ENCODE peak calls at places on chromosomes 4 and X, in seven cellular contexts. One of them, this sample, is unnamed.

GRCh38 chr4:77176606-77177005 is 19.6 kb downstream of the CCNG2 start:
- DNase-seq in MCF 10A: no peak
- DNase-seq in stomach: no peak
- DNase-seq in mammary epithelial cell: no peak
- DNase-seq in activated B cell treated with CpG ODN at 0.5 μM for 24 hours: no peak
- DNase-seq in AG10803: no peak
- DNase-seq in suprapubic skin: no peak
- DNase-seq in this sample: no peak

GRCh38 chr4:186857793-186858192 is 134.1 kb upstream of the FAT1 start:
- DNase-seq in activated B cell treated with CpG ODN at 0.5 μM for 24 hours: no peak
- DNase-seq in AG10803: no peak
- DNase-seq in stomach: no peak
- DNase-seq in MCF 10A: no peak
- DNase-seq in suprapubic skin: no peak
- DNase-seq in mammary epithelial cell: no peak
- DNase-seq in this sample: no peak

GRCh38 chr4:18366762-18367358 is 345.3 kb upstream of the LCORL start:
- DNase-seq in AG10803: peak
- DNase-seq in stomach: no peak
- DNase-seq in activated B cell treated with CpG ODN at 0.5 μM for 24 hours: no peak
- DNase-seq in MCF 10A: peak
- DNase-seq in suprapubic skin: no peak
- DNase-seq in mammary epithelial cell: peak
- DNase-seq in this sample: no peak

GRCh38 chrX:71315917-71316316 is 14.4 kb downstream of the ITGB1BP2 start:
- DNase-seq in mammary epithelial cell: no peak
- DNase-seq in suprapubic skin: no peak
- DNase-seq in MCF 10A: no peak
- DNase-seq in stomach: no peak
- DNase-seq in activated B cell treated with CpG ODN at 0.5 μM for 24 hours: no peak
- DNase-seq in AG10803: peak
- DNase-seq in this sample: no peak

GRCh38 chr4:22668301-22668700 is 24.4 kb upstream of the GBA3 start:
- DNase-seq in activated B cell treated with CpG ODN at 0.5 μM for 24 hours: no peak
- DNase-seq in MCF 10A: peak
- DNase-seq in stomach: no peak
- DNase-seq in mammary epithelial cell: no peak
- DNase-seq in AG10803: peak
- DNase-seq in suprapubic skin: no peak
- DNase-seq in this sample: no peak

GRCh38 chr4:153258750-153259149 is 54.5 kb downstream of the TRIM2 start:
- DNase-seq in stomach: no peak
- DNase-seq in AG10803: no peak
- DNase-seq in suprapubic skin: no peak
- DNase-seq in activated B cell treated with CpG ODN at 0.5 μM for 24 hours: no peak
- DNase-seq in MCF 10A: no peak
- DNase-seq in mammary epithelial cell: no peak
- DNase-seq in this sample: no peak

GRCh38 chrX:110145854-110146253 is 142.9 kb downstream of the TMEM164 start:
- DNase-seq in AG10803: peak
- DNase-seq in activated B cell treated with CpG ODN at 0.5 μM for 24 hours: no peak
- DNase-seq in mammary epithelial cell: peak
- DNase-seq in MCF 10A: peak
- DNase-seq in stomach: no peak
- DNase-seq in suprapubic skin: no peak
- DNase-seq in this sample: no peak

GRCh38 chrX:153614818-153615217 is 15.9 kb upstream of the CCNQ start:
- DNase-seq in suprapubic skin: no peak
- DNase-seq in MCF 10A: no peak
- DNase-seq in activated B cell treated with CpG ODN at 0.5 μM for 24 hours: no peak
- DNase-seq in AG10803: no peak
- DNase-seq in mammary epithelial cell: no peak
- DNase-seq in stomach: no peak
- DNase-seq in this sample: no peak

GRCh38 chr4:87093443-87094123 is 126.8 kb downstream of the KLHL8 start:
- DNase-seq in stomach: no peak
- DNase-seq in MCF 10A: peak
- DNase-seq in AG10803: peak
- DNase-seq in suprapubic skin: no peak
- DNase-seq in activated B cell treated with CpG ODN at 0.5 μM for 24 hours: no peak
- DNase-seq in mammary epithelial cell: peak
- DNase-seq in this sample: no peak

GRCh38 chrX:27186671-27187070 is 276.5 kb downstream of the PPP4R3C start:
- DNase-seq in activated B cell treated with CpG ODN at 0.5 μM for 24 hours: no peak
- DNase-seq in mammary epithelial cell: peak
- DNase-seq in stomach: no peak
- DNase-seq in AG10803: peak
- DNase-seq in suprapubic skin: no peak
- DNase-seq in MCF 10A: peak
- DNase-seq in this sample: no peak

GRCh38 chrX:13427441-13428054 is 107.7 kb upstream of the ATXN3L start:
- DNase-seq in activated B cell treated with CpG ODN at 0.5 μM for 24 hours: no peak
- DNase-seq in MCF 10A: no peak
- DNase-seq in stomach: no peak
- DNase-seq in mammary epithelial cell: no peak
- DNase-seq in suprapubic skin: no peak
- DNase-seq in AG10803: no peak
- DNase-seq in this sample: no peak

GRCh38 chrX:57752866-57753265 is 72.8 kb upstream of the NLRP2B start:
- DNase-seq in MCF 10A: no peak
- DNase-seq in AG10803: no peak
- DNase-seq in stomach: no peak
- DNase-seq in activated B cell treated with CpG ODN at 0.5 μM for 24 hours: no peak
- DNase-seq in mammary epithelial cell: no peak
- DNase-seq in suprapubic skin: no peak
- DNase-seq in this sample: no peak

GRCh38 chr4:118741456-118741855 is 56.3 kb downstream of the METTL14 start:
- DNase-seq in mammary epithelial cell: no peak
- DNase-seq in MCF 10A: no peak
- DNase-seq in stomach: no peak
- DNase-seq in activated B cell treated with CpG ODN at 0.5 μM for 24 hours: no peak
- DNase-seq in AG10803: peak
- DNase-seq in suprapubic skin: no peak
- DNase-seq in this sample: no peak

GRCh38 chr4:1674682-1675081 is 9.4 kb downstream of the FAM53A start:
- DNase-seq in MCF 10A: no peak
- DNase-seq in suprapubic skin: no peak
- DNase-seq in mammary epithelial cell: no peak
- DNase-seq in AG10803: no peak
- DNase-seq in stomach: no peak
- DNase-seq in activated B cell treated with CpG ODN at 0.5 μM for 24 hours: no peak
- DNase-seq in this sample: no peak

GRCh38 chr4:108709234-108709633 is 53.6 kb downstream of the ETNPPL start:
- DNase-seq in MCF 10A: no peak
- DNase-seq in suprapubic skin: no peak
- DNase-seq in activated B cell treated with CpG ODN at 0.5 μM for 24 hours: no peak
- DNase-seq in mammary epithelial cell: no peak
- DNase-seq in stomach: no peak
- DNase-seq in AG10803: no peak
- DNase-seq in this sample: no peak

GRCh38 chr4:102564399-102564921 is 63.3 kb downstream of the NFKB1 start:
- DNase-seq in MCF 10A: peak
- DNase-seq in mammary epithelial cell: peak
- DNase-seq in activated B cell treated with CpG ODN at 0.5 μM for 24 hours: peak
- DNase-seq in suprapubic skin: no peak
- DNase-seq in stomach: no peak
- DNase-seq in AG10803: peak
- DNase-seq in this sample: no peak

GRCh38 chr4:20319785-20320184 is 68.1 kb downstream of the SLIT2 start:
- DNase-seq in activated B cell treated with CpG ODN at 0.5 μM for 24 hours: no peak
- DNase-seq in mammary epithelial cell: no peak
- DNase-seq in AG10803: no peak
- DNase-seq in suprapubic skin: no peak
- DNase-seq in MCF 10A: no peak
- DNase-seq in stomach: no peak
- DNase-seq in this sample: no peak

GRCh38 chr4:25177147-25177546 is 16.9 kb upstream of the SEPSECS start:
- DNase-seq in suprapubic skin: no peak
- DNase-seq in stomach: no peak
- DNase-seq in AG10803: no peak
- DNase-seq in activated B cell treated with CpG ODN at 0.5 μM for 24 hours: no peak
- DNase-seq in mammary epithelial cell: no peak
- DNase-seq in MCF 10A: no peak
- DNase-seq in this sample: no peak

GRCh38 chr4:25184056-25184455 is 23.8 kb upstream of the SEPSECS start:
- DNase-seq in mammary epithelial cell: no peak
- DNase-seq in AG10803: no peak
- DNase-seq in activated B cell treated with CpG ODN at 0.5 μM for 24 hours: no peak
- DNase-seq in MCF 10A: no peak
- DNase-seq in stomach: no peak
- DNase-seq in suprapubic skin: no peak
- DNase-seq in this sample: no peak

GRCh38 chr4:25182941-25183340 is 22.7 kb upstream of the SEPSECS start:
- DNase-seq in MCF 10A: no peak
- DNase-seq in activated B cell treated with CpG ODN at 0.5 μM for 24 hours: no peak
- DNase-seq in mammary epithelial cell: no peak
- DNase-seq in AG10803: no peak
- DNase-seq in stomach: no peak
- DNase-seq in suprapubic skin: no peak
- DNase-seq in this sample: no peak

GRCh38 chr4:25178838-25179261 is 18.6 kb upstream of the SEPSECS start:
- DNase-seq in stomach: no peak
- DNase-seq in MCF 10A: no peak
- DNase-seq in AG10803: no peak
- DNase-seq in mammary epithelial cell: no peak
- DNase-seq in suprapubic skin: no peak
- DNase-seq in activated B cell treated with CpG ODN at 0.5 μM for 24 hours: no peak
- DNase-seq in this sample: no peak

GRCh38 chr4:25180524-25181131 is 20.4 kb upstream of the SEPSECS start:
- DNase-seq in AG10803: peak
- DNase-seq in stomach: peak
- DNase-seq in MCF 10A: peak
- DNase-seq in suprapubic skin: no peak
- DNase-seq in mammary epithelial cell: peak
- DNase-seq in activated B cell treated with CpG ODN at 0.5 μM for 24 hours: no peak
- DNase-seq in this sample: no peak
- TF ChIP-seq CTCF in AG10803: peak
- TF ChIP-seq CTCF in stomach: peak
- TF ChIP-seq CTCF in MCF 10A: peak
- TF ChIP-seq CTCF in suprapubic skin: no peak
- TF ChIP-seq CTCF in mammary epithelial cell: peak
- TF ChIP-seq CTCF in activated B cell treated with CpG ODN at 0.5 μM for 24 hours: no peak
- TF ChIP-seq CTCF in this sample: peak

GRCh38 chr4:69156913-69157312 is 57.6 kb downstream of the UGT2B11 start:
- DNase-seq in mammary epithelial cell: peak
- DNase-seq in stomach: no peak
- DNase-seq in MCF 10A: peak
- DNase-seq in suprapubic skin: no peak
- DNase-seq in activated B cell treated with CpG ODN at 0.5 μM for 24 hours: no peak
- DNase-seq in AG10803: no peak
- DNase-seq in this sample: no peak
- TF ChIP-seq CTCF in mammary epithelial cell: peak
- TF ChIP-seq CTCF in stomach: no peak
- TF ChIP-seq CTCF in MCF 10A: no peak
- TF ChIP-seq CTCF in suprapubic skin: no peak
- TF ChIP-seq CTCF in activated B cell treated with CpG ODN at 0.5 μM for 24 hours: no peak
- TF ChIP-seq CTCF in AG10803: no peak
- TF ChIP-seq CTCF in this sample: no peak

GRCh38 chrX:6293716-6294115 is 65.0 kb upstream of the NLGN4X start:
- DNase-seq in AG10803: no peak
- DNase-seq in mammary epithelial cell: no peak
- DNase-seq in suprapubic skin: no peak
- DNase-seq in activated B cell treated with CpG ODN at 0.5 μM for 24 hours: no peak
- DNase-seq in MCF 10A: no peak
- DNase-seq in stomach: no peak
- DNase-seq in this sample: no peak

GRCh38 chrX:6291444-6291843 is 62.8 kb upstream of the NLGN4X start:
- DNase-seq in mammary epithelial cell: no peak
- DNase-seq in AG10803: no peak
- DNase-seq in MCF 10A: no peak
- DNase-seq in suprapubic skin: no peak
- DNase-seq in activated B cell treated with CpG ODN at 0.5 μM for 24 hours: no peak
- DNase-seq in stomach: no peak
- DNase-seq in this sample: no peak

DNA sequence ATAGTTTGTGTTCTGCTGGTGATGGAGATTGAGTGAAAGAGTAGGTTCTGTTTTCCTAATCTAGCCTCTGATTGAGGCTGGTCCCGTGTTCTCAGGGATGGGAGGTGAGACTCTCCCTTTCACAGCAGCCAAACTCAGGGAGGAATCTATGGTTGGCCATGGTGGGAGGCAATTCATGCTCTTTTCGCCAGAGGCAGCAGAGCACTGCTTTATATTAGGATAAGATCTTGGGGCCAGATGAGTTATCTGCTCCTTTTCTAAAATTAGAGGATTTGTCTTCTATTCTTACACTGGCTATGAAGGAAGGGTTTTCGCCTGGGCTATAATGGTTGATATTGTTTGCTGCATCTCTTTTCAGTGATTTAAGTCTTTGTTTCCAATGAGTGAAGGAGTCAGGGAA is 63.9 kb upstream of the NLGN4X start:
- DNase-seq in stomach: no peak
- DNase-seq in AG10803: no peak
- DNase-seq in activated B cell treated with CpG ODN at 0.5 μM for 24 hours: no peak
- DNase-seq in MCF 10A: no peak
- DNase-seq in mammary epithelial cell: no peak
- DNase-seq in suprapubic skin: no peak
- DNase-seq in this sample: no peak
- TF ChIP-seq CTCF in stomach: no peak
- TF ChIP-seq CTCF in AG10803: no peak
- TF ChIP-seq CTCF in activated B cell treated with CpG ODN at 0.5 μM for 24 hours: no peak
- TF ChIP-seq CTCF in MCF 10A: no peak
- TF ChIP-seq CTCF in mammary epithelial cell: no peak
- TF ChIP-seq CTCF in suprapubic skin: no peak
- TF ChIP-seq CTCF in this sample: no peak

GRCh38 chr4:55037728-55038127 is 87.7 kb downstream of the KDR start:
- DNase-seq in MCF 10A: no peak
- DNase-seq in stomach: no peak
- DNase-seq in mammary epithelial cell: no peak
- DNase-seq in activated B cell treated with CpG ODN at 0.5 μM for 24 hours: no peak
- DNase-seq in suprapubic skin: no peak
- DNase-seq in AG10803: no peak
- DNase-seq in this sample: no peak

GRCh38 chr4:55033296-55033695 is 92.1 kb downstream of the KDR start:
- DNase-seq in activated B cell treated with CpG ODN at 0.5 μM for 24 hours: no peak
- DNase-seq in stomach: no peak
- DNase-seq in AG10803: no peak
- DNase-seq in suprapubic skin: no peak
- DNase-seq in MCF 10A: peak
- DNase-seq in mammary epithelial cell: no peak
- DNase-seq in this sample: no peak

GRCh38 chr4:55038176-55038890 is 87.1 kb downstream of the KDR start:
- DNase-seq in activated B cell treated with CpG ODN at 0.5 μM for 24 hours: no peak
- DNase-seq in suprapubic skin: no peak
- DNase-seq in MCF 10A: peak
- DNase-seq in AG10803: peak
- DNase-seq in mammary epithelial cell: peak
- DNase-seq in stomach: no peak
- DNase-seq in this sample: no peak

GRCh38 chr4:55035892-55036291 is 89.5 kb downstream of the KDR start:
- DNase-seq in MCF 10A: no peak
- DNase-seq in AG10803: no peak
- DNase-seq in stomach: no peak
- DNase-seq in suprapubic skin: no peak
- DNase-seq in activated B cell treated with CpG ODN at 0.5 μM for 24 hours: no peak
- DNase-seq in mammary epithelial cell: no peak
- DNase-seq in this sample: no peak

DNA sequence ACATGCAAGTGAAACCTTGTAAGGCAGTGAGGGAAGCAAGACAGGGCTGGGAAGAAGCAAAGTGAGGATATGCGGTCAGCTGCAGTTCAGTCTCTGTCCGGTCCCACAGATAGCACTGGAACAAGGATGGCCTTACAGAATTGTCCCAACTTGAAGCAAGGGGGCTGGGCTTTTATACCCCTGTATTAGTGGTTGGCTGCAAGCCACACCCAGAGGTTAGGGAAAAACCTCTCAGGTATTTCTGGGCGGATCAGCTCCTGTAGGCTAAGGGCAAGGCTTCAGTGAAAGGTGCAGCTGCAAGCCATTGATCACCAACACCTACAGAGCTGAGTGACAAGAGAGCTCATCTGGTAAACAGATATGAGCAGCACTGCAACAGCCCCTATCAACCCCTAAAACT is 89.0 kb downstream of the KDR start:
- DNase-seq in stomach: no peak
- DNase-seq in activated B cell treated with CpG ODN at 0.5 μM for 24 hours: no peak
- DNase-seq in AG10803: no peak
- DNase-seq in MCF 10A: peak
- DNase-seq in mammary epithelial cell: peak
- DNase-seq in suprapubic skin: no peak
- DNase-seq in this sample: no peak
- TF ChIP-seq CTCF in stomach: no peak
- TF ChIP-seq CTCF in activated B cell treated with CpG ODN at 0.5 μM for 24 hours: no peak
- TF ChIP-seq CTCF in AG10803: no peak
- TF ChIP-seq CTCF in MCF 10A: no peak
- TF ChIP-seq CTCF in mammary epithelial cell: no peak
- TF ChIP-seq CTCF in suprapubic skin: no peak
- TF ChIP-seq CTCF in this sample: no peak

This sample was measured in CD14-positive monocyte.